ENCODE peak calls at places on chromosomes 2 and 18, in nine cellular contexts. Y is tibial artery; H is CD4-positive, CD25-positive, alpha-beta regulatory T cell; D is Karpas-422; U is aorta; V is heart right ventricle; L is psoas muscle; M is CD4-positive, alpha-beta memory T cell; Q is upper lobe of left lung. F is an unnamed sample.
A peak's percentile ranks its signal among the peaks of the same experiment; 100 is the strongest.

GRCh38 chr18:48899558-48900174 is 51.1 kb downstream of the SMAD7 start:
- DNase-seq in Y (no peak), H (no peak), D (no peak), U (no peak), V (no peak), L (no peak), M (no peak), Q (no peak), F (no peak)

GRCh38 chr18:49277395-49278036 is 182.9 kb downstream of the DYM start:
- DNase-seq in Y (no peak), H (no peak), D (no peak), U (no peak), V (no peak), L (no peak), M (no peak), Q (no peak), F (no peak)

GRCh38 chr2:190554357-190555006 is 20.0 kb upstream of the NEMP2 start:
- DNase-seq in Y (no peak), H (no peak), D (no peak), U (no peak), V (no peak), L (no peak), M (no peak), Q (no peak), F (no peak)

GRCh38 chr2:85804583-85804982 is 50.8 kb downstream of the ATOH8 start:
- DNase-seq in Y (no peak), H (peak; percentile 22), D (peak; percentile 73), U (no peak), V (no peak), L (no peak), M (peak; percentile 16), Q (no peak), F (no peak)

GRCh38 chr2:103459302-103459701 is 697.5 kb downstream of the TMEM182 start:
- DNase-seq in Y (no peak), H (no peak), D (no peak), U (no peak), V (no peak), L (no peak), M (no peak), Q (no peak), F (no peak)

GRCh38 chr2:74292752-74293151 is 50.5 kb downstream of the SLC4A5 start:
- DNase-seq in Y (no peak), H (no peak), D (no peak), U (no peak), V (no peak), L (no peak), M (no peak), Q (peak; percentile 32), F (no peak)

GRCh38 chr2:68103656-68104055 is 40.9 kb upstream of the C1D start:
- DNase-seq in Y (no peak), H (no peak), D (no peak), U (no peak), V (no peak), L (no peak), M (no peak), Q (no peak), F (no peak)

GRCh38 chr2:26840937-26841610 is 6.9 kb upstream of the DPYSL5 start:
- DNase-seq in Y (no peak), H (no peak), D (peak; percentile 75), U (no peak), V (no peak), L (no peak), M (no peak), Q (no peak), F (peak; percentile 26)

GRCh38 chr2:237541242-237541641 is 25.1 kb upstream of the PRLH start:
- DNase-seq in Y (no peak), H (no peak), D (no peak), U (no peak), V (no peak), L (no peak), M (no peak), Q (no peak), F (no peak)

GRCh38 chr2:42796427-42797248 is 4.3 kb upstream of the HAAO start:
- DNase-seq in Y (no peak), H (no peak), D (no peak), U (no peak), V (no peak), L (no peak), M (no peak), Q (no peak), F (no peak)

GRCh38 chr2:176999331-176999730 is 213.3 kb upstream of the HNRNPA3 start:
- DNase-seq in Y (no peak), H (no peak), D (no peak), U (no peak), V (peak; percentile 5), L (no peak), M (no peak), Q (no peak), F (no peak)

GRCh38 chr2:150212722-150213171 is 274.7 kb downstream of the RND3 start:
- DNase-seq in Y (no peak), H (no peak), D (no peak), U (no peak), V (no peak), L (no peak), M (no peak), Q (no peak), F (no peak)

GRCh38 chr2:120261387-120262006 is 8.8 kb downstream of the RALB start:
- DNase-seq in Y (no peak), H (no peak), D (no peak), U (no peak), V (no peak), L (no peak), M (no peak), Q (no peak), F (no peak)

GRCh38 chr2:217289909-217290283 is 430.0 kb upstream of the TNP1 start:
- DNase-seq in Y (no peak), H (no peak), D (no peak), U (no peak), V (no peak), L (no peak), M (no peak), Q (no peak), F (no peak)

GRCh38 chr2:225429718-225430117 is 30.2 kb downstream of the NYAP2 start:
- DNase-seq in Y (no peak), H (no peak), D (no peak), U (peak; percentile 38), V (no peak), L (no peak), M (no peak), Q (no peak), F (no peak)

GRCh38 chr2:70939001-70939846 is 3.5 kb downstream of the ATP6V1B1 start:
- DNase-seq in Y (peak; percentile 48), H (no peak), D (no peak), U (no peak), V (no peak), L (no peak), M (no peak), Q (no peak), F (no peak)

GRCh38 chr18:79897940-79898625 is 53.4 kb downstream of the SLC66A2 start:
- DNase-seq in Y (no peak), H (no peak), D (no peak), U (no peak), V (no peak), L (no peak), M (no peak), Q (no peak), F (no peak)

GRCh38 chr2:196233033-196233807 is 61.8 kb upstream of the STK17B start:
- DNase-seq in Y (no peak), H (no peak), D (peak; percentile 72), U (peak; percentile 63), V (peak; percentile 25), L (peak; percentile 50), M (no peak), Q (peak; percentile 53), F (no peak)

GRCh38 chr18:25830787-25831186 is 259.6 kb downstream of the SS18 start:
- DNase-seq in Y (peak; percentile 76), H (no peak), D (no peak), U (peak; percentile 67), V (peak; percentile 44), L (peak; percentile 69), M (no peak), Q (no peak), F (peak; percentile 78)

GRCh38 chr2:127149384-127149783 is 42.4 kb upstream of the BIN1 start:
- DNase-seq in Y (no peak), H (no peak), D (no peak), U (no peak), V (no peak), L (no peak), M (no peak), Q (no peak), F (no peak)

GRCh38 chr2:32783468-32783867 is 155.6 kb downstream of the TTC27 start:
- DNase-seq in Y (no peak), H (no peak), D (no peak), U (no peak), V (peak; percentile 30), L (no peak), M (no peak), Q (no peak), F (no peak)

GRCh38 chr2:27053776-27054175 is 2.3 kb downstream of the AGBL5 start:
- DNase-seq in Y (no peak), H (no peak), D (no peak), U (no peak), V (no peak), L (no peak), M (no peak), Q (no peak), F (no peak)

GRCh38 chr2:241478166-241478565 is 30.2 kb downstream of the STK25 start:
- DNase-seq in Y (no peak), H (no peak), D (no peak), U (no peak), V (no peak), L (no peak), M (no peak), Q (no peak), F (no peak)
- H3K27ac ChIP-seq in Y (no peak overlapping the region), H (no peak overlapping the region), D (no peak overlapping the region), U (no peak overlapping the region), V (no peak overlapping the region), L (no peak overlapping the region), M (no peak overlapping the region), Q (no peak overlapping the region), F (no peak overlapping the region)

DNA sequence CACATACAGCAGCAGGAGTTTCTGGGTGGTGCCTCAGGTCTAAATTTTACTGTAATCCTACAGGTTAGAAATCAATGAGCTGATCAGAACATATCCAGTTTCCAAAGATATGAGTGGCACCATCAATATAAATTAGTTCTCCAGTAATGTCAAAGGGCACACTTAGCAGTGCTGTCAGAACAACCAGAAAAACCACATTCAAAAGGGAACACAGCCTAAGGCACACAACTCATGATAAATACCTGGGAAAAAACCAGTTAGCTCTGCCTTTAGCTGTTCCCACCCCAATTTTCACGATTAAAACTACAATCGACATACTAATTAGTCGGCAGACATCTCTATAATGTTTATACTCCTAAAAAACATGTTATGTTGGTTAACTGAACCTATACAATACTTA is 31.5 kb downstream of the ATP8B1 start:
- DNase-seq in Y (no peak), H (no peak), D (no peak), U (no peak), V (no peak), L (no peak), M (no peak), Q (no peak), F (no peak)
- H3K4me1 ChIP-seq in Y (no peaks in the 10 kb centered on the region), H (no peaks in the 10 kb centered on the region), D (no peaks in the 10 kb centered on the region), U (peaks cover 6% of the 10 kb centered on the region), V (peaks cover 36% of the 10 kb centered on the region), L (peaks cover 70% of the 10 kb centered on the region), M (no peaks in the 10 kb centered on the region), Q (peaks cover 47% of the 10 kb centered on the region), F (no peaks in the 10 kb centered on the region)

GRCh38 chr2:106030287-106031268 is 163.5 kb downstream of the UXS1 start:
- DNase-seq in Y (peak; percentile 69), H (no peak), D (no peak), U (no peak), V (peak; percentile 76), L (peak; percentile 73), M (no peak), Q (peak; percentile 32), F (no peak)
- H3K27ac ChIP-seq in Y (peak overlapping the region; percentile 78), H (no peak overlapping the region), D (no peak overlapping the region), U (no peak overlapping the region), V (peak overlapping the region; percentile 85), L (peak overlapping the region; percentile 76), M (no peak overlapping the region), Q (peak overlapping the region; percentile 70), F (peak overlapping the region; percentile 61)

GRCh38 chr2:234957533-234958135 is 5.8 kb downstream of the SH3BP4 start:
- DNase-seq in Y (no peak), H (no peak), D (no peak), U (no peak), V (no peak), L (no peak), M (no peak), Q (no peak), F (no peak)
- H3K4me1 ChIP-seq in Y (no peaks in the 10 kb centered on the region), H (no peaks in the 10 kb centered on the region), D (no peaks in the 10 kb centered on the region), U (no peaks in the 10 kb centered on the region), V (peaks cover 37% of the 10 kb centered on the region), L (peaks cover 4% of the 10 kb centered on the region), M (no peaks in the 10 kb centered on the region), Q (peaks cover 23% of the 10 kb centered on the region), F (no peaks in the 10 kb centered on the region)

F was measured in right atrium auricular region.